ENCODE peak calls at places on chromosomes 2 and 18, in nine cellular contexts. D is dorsolateral prefrontal cortex; G is COR-L47; A is activated CD4-positive, CD25-positive, alpha-beta regulatory T cell treated with anti-CD3 and anti-CD28 coated beads, Interleukin-2, amount 50 U/mL, for 72 hours; T is AG08395; K is myocyte; Y is astrocyte of the spinal cord; J is SW 1271; H is AG04450. B is an unnamed sample.

GRCh38 chr18:50469380-50469781 is 90.5 kb upstream of the MAPK4 start:
- DNase-seq in D (no peak), G (no peak), A (no peak), T (no peak), K (no peak), Y (no peak), J (no peak), H (no peak), B (no peak)

GRCh38 chr2:109537565-109538221 is 76.1 kb downstream of the SEPTIN10 start:
- DNase-seq in D (no peak), G (no peak), A (no peak), T (no peak), K (peak), Y (peak), J (no peak), H (no peak), B (no peak)

GRCh38 chr2:181911830-181912229 is 20.3 kb downstream of the ITPRID2 start:
- DNase-seq in D (no peak), G (no peak), A (no peak), T (no peak), K (no peak), Y (no peak), J (no peak), H (no peak), B (no peak)

GRCh38 chr18:2846638-2847340 is at the start of gene EMILIN2:
- DNase-seq in D (no peak), G (no peak), A (peak), T (peak), K (peak), Y (peak), J (no peak), H (no peak), B (peak)

GRCh38 chr2:230793573-230794359 is 71.0 kb upstream of the ITM2C start:
- DNase-seq in D (no peak), G (no peak), A (peak), T (peak), K (peak), Y (peak), J (peak), H (peak), B (peak)

GRCh38 chr18:39205565-39205964 is 1640.0 kb upstream of the CELF4 start:
- DNase-seq in D (no peak), G (no peak), A (no peak), T (no peak), K (no peak), Y (no peak), J (no peak), H (no peak), B (no peak)

GRCh38 chr18:2547477-2548087 is 23.7 kb downstream of the METTL4 start:
- DNase-seq in D (no peak), G (peak), A (no peak), T (peak), K (peak), Y (peak), J (peak), H (peak), B (no peak)

GRCh38 chr2:75539955-75540716 is 20.6 kb downstream of the EVA1A start:
- DNase-seq in D (no peak), G (no peak), A (no peak), T (peak), K (no peak), Y (no peak), J (no peak), H (peak), B (no peak)

GRCh38 chr2:218708086-218708485 is 2.5 kb upstream of the TTLL4 start:
- DNase-seq in D (no peak), G (no peak), A (no peak), T (no peak), K (no peak), Y (no peak), J (no peak), H (no peak), B (no peak)

GRCh38 chr18:12702221-12703095 is at the start of the genes CEP76 and PSMG2:
- DNase-seq in D (peak), G (peak), A (peak), T (peak), K (peak), Y (peak), J (peak), H (peak), B (peak)

GRCh38 chr2:178271629-178272333 is 77.5 kb downstream of the OSBPL6 start:
- DNase-seq in D (no peak), G (no peak), A (no peak), T (peak), K (peak), Y (peak), J (no peak), H (peak), B (no peak)

GRCh38 chr2:218291934-218292699 is at the start of gene TMBIM1:
- DNase-seq in D (peak), G (peak), A (peak), T (peak), K (peak), Y (peak), J (peak), H (no peak), B (peak)

GRCh38 chr2:178700922-178701342 is 106.3 kb downstream of the TTN start:
- DNase-seq in D (no peak), G (peak), A (no peak), T (peak), K (peak), Y (peak), J (peak), H (no peak), B (no peak)

GRCh38 chr2:204950695-204951094 is 405.4 kb downstream of the PARD3B start:
- DNase-seq in D (no peak), G (no peak), A (no peak), T (peak), K (peak), Y (peak), J (no peak), H (peak), B (no peak)

GRCh38 chr18:59500765-59501164 is 141.7 kb upstream of the LMAN1 start:
- DNase-seq in D (no peak), G (no peak), A (no peak), T (no peak), K (no peak), Y (no peak), J (no peak), H (no peak), B (no peak)

GRCh38 chr2:201907128-201907886 is 101.0 kb downstream of the CDK15 start:
- DNase-seq in D (no peak), G (no peak), A (no peak), T (no peak), K (no peak), Y (no peak), J (no peak), H (no peak), B (no peak)

GRCh38 chr2:159249955-159250723 is 36.4 kb downstream of the WDSUB1 start:
- DNase-seq in D (no peak), G (no peak), A (no peak), T (peak), K (peak), Y (peak), J (peak), H (no peak), B (peak)

GRCh38 chr2:172085460-172086159 is at the start of gene DLX1:
- DNase-seq in D (no peak), G (peak), A (no peak), T (no peak), K (no peak), Y (no peak), J (no peak), H (no peak), B (no peak)

GRCh38 chr2:14881663-14882327 is 249.3 kb downstream of the LRATD1 start:
- DNase-seq in D (no peak), G (no peak), A (no peak), T (no peak), K (peak), Y (no peak), J (no peak), H (no peak), B (no peak)